ENCODE peak calls at places on chromosomes 12 and 14, in five cellular contexts. I is left ventricle myocardium inferior; O is nephron progenitor cell; A is stimulated activated effector memory CD8-positive, alpha-beta T cell treated with anti-CD3 and anti-CD28 coated beads, Interleukin-12 subunit alpha, Interleukin-12 subunit beta, amount 100 ng/mL, for 72 hours; Z is EL. V is an unnamed sample.

GRCh38 chr12:114407566-114408411 is 1.8 kb upstream of the TBX5 start:
- DNase-seq in A (no peak), O (no peak), I (no peak), Z (peak; percentile 84), V (no peak)

GRCh38 chr12:7369274-7369729 is 65.4 kb downstream of the ACSM4 start:
- DNase-seq in Z (peak; percentile 73), I (peak; percentile 48), A (no peak), O (no peak), V (no peak)

GRCh38 chr12:78864483-78865296 is at the start of gene SYT1:
- DNase-seq in Z (peak; percentile 87), O (peak; percentile 83), I (peak; percentile 14), A (no peak), V (peak; percentile 6)

GRCh38 chr12:31006416-31007152 is 67.1 kb upstream of the DDX11 start:
- DNase-seq in A (no peak), O (no peak), I (no peak), Z (no peak), V (no peak)

GRCh38 chr14:49424436-49425331 is 161.5 kb downstream of the RPS29 start:
- DNase-seq in O (no peak), I (no peak), Z (no peak), A (no peak), V (no peak)

GRCh38 chr12:26298785-26299621 is 103.6 kb downstream of the SSPN start:
- DNase-seq in A (no peak), O (no peak), I (no peak), Z (peak; percentile 88), V (peak; percentile 43)

GRCh38 chr12:120669055-120669828 is 17.7 kb upstream of the MLEC start:
- DNase-seq in A (no peak), I (no peak), Z (peak; percentile 21), O (peak; percentile 35), V (peak; percentile 61)

GRCh38 chr12:34406228-34406995 is 384.1 kb downstream of the ALG10 start:
- DNase-seq in A (no peak), I (peak; percentile 3), Z (no peak), O (no peak), V (no peak)

GRCh38 chr12:52413787-52414345 is 7.7 kb upstream of the KRT82 start:
- DNase-seq in I (no peak), A (no peak), O (no peak), Z (no peak), V (no peak)

GRCh38 chr12:52243774-52244614 is 11.0 kb downstream of the KRT7 start:
- DNase-seq in Z (peak; percentile 96), I (peak; percentile 51), A (peak; percentile 34), O (no peak), V (peak; percentile 81)

GRCh38 chr14:22887260-22887989 is 4.4 kb downstream of the REM2 start:
- DNase-seq in O (peak; percentile 54), I (no peak), Z (peak; percentile 91), A (no peak), V (peak; percentile 51)

GRCh38 chr14:52935847-52936246 is 15.0 kb downstream of the FERMT2 start:
- DNase-seq in I (no peak), Z (no peak), O (no peak), A (no peak), V (no peak)

GRCh38 chr12:18432211-18432610 is 170.9 kb downstream of the PIK3C2G start:
- DNase-seq in I (no peak), Z (no peak), O (no peak), A (no peak), V (no peak)

GRCh38 chr14:68593806-68594536 is 198.9 kb downstream of the ZFP36L1 start:
- DNase-seq in A (no peak), I (no peak), O (peak; percentile 58), Z (peak; percentile 39), V (no peak)

GRCh38 chr12:123441523-123442164 is 5.2 kb upstream of the RILPL2 start:
- DNase-seq in A (no peak), O (no peak), I (no peak), Z (no peak), V (peak; percentile 44)

GRCh38 chr12:119115296-119115905 is 63.3 kb upstream of the HSPB8 start:
- DNase-seq in Z (peak; percentile 29), A (no peak), I (no peak), O (peak; percentile 70), V (no peak)

GRCh38 chr12:1811281-1811947 is 9.0 kb upstream of the LRTM2 start:
- DNase-seq in A (no peak), I (no peak), Z (peak; percentile 38), O (no peak), V (no peak)

GRCh38 chr14:23123419-23123818 is 4.4 kb upstream of the CEBPE start:
- DNase-seq in O (no peak), I (peak; percentile 78), Z (no peak), A (no peak), V (no peak)

V was measured in GM12892.